ENCODE peak calls at places on chromosomes 16 and 17, in four cellular contexts. Z is OCI-LY7, A is GM23338, Q is PC-3. Y is an unnamed sample.

GRCh38 chr17:58710948-58711552 is 18.6 kb downstream of the RAD51C start:
- DNase-seq in Z (peak; percentile 70), A (peak; percentile 90), Q (peak; percentile 85), Y (peak; percentile 62)

GRCh38 chr16:89954462-89954861 is 5.9 kb downstream of the DEF8 start:
- DNase-seq in Z (no peak), A (no peak), Q (no peak), Y (no peak)

GRCh38 chr17:31907342-31907975 is 6.0 kb upstream of the UTP6 start:
- DNase-seq in Z (no peak), A (no peak), Q (peak; percentile 28), Y (no peak)

GRCh38 chr17:2957631-2958286 is 105.6 kb downstream of the OR1D5 start:
- DNase-seq in Z (no peak), A (no peak), Q (no peak), Y (no peak)

GRCh38 chr17:76193616-76194015 is 46.7 kb downstream of the RNF157 start:
- DNase-seq in Z (no peak), A (peak; percentile 23), Q (no peak), Y (peak; percentile 56)

GRCh38 chr16:85463672-85464071 is 149.4 kb upstream of the GSE1 start:
- DNase-seq in Z (no peak), A (no peak), Q (no peak), Y (no peak)

GRCh38 chr17:38705803-38706624 is 941 bp downstream of the MLLT6 start:
- DNase-seq in Z (peak; percentile 22), A (peak; percentile 80), Q (peak; percentile 24), Y (peak; percentile 9)

GRCh38 chr16:15601212-15601879 is 41.6 kb downstream of the MARF1 start:
- DNase-seq in Z (no peak), A (peak; percentile 86), Q (no peak), Y (no peak)

GRCh38 chr17:49515196-49515770 is 20.2 kb downstream of the NGFR start:
- DNase-seq in Z (no peak), A (peak; percentile 83), Q (peak; percentile 46), Y (peak; percentile 88)

GRCh38 chr17:49393491-49394255 is 21.0 kb downstream of the PHB1 start:
- DNase-seq in Z (no peak), A (no peak), Q (no peak), Y (no peak)

GRCh38 chr17:32998111-32998892 is 6.7 kb downstream of the SPACA3 start:
- DNase-seq in Z (peak; percentile 61), A (peak; percentile 94), Q (peak; percentile 76), Y (peak; percentile 61)

DNA sequence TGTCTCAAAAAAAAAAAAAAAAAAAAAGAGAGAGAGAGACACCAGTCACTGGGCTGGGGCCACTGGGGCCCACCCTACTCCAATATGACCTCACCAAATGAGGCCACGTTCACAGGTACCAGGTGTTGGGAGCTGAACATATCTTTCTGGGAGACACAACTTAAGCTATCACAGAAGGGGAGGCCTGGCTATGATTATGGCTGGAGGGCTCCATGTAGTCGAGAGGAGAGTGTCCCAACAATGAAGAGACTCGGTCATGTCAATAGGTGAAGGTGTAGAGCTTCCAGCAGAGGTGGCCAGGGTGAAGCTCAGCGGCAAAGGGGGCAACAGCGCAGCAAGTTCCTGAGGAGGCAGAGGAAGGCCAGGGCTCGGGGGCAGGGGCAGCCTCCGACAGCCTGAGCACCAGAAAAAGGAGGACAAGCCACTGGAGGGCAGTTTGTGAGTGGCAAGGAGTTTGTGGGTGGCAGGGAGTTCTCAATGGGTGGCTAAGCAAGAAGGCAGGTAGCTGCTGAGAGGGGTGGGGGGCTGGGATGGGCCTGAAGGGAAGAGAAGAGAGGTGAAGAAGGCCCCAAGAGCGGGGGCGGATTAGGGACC is 28.0 kb downstream of the ABCC3 start:
- DNase-seq in Z (no peak), A (no peak), Q (no peak), Y (no peak)
- TF ChIP-seq CTCF in Z (no peak), A (no peak), Q (no peak), Y (no peak)

GRCh38 chr17:35147313-35147982 is at the start of gene UNC45B:
- DNase-seq in Z (no peak), A (no peak), Q (no peak), Y (no peak)
- H3K9me2 ChIP-seq in Z (no peaks in the 10 kb centered on the region), A (no peaks in the 10 kb centered on the region), Q (no peaks in the 10 kb centered on the region), Y (no peaks in the 10 kb centered on the region)

GRCh38 chr16:29304251-29304900 is 102.1 kb downstream of the NPIPB11 start:
- DNase-seq in Z (no peak), A (no peak), Q (no peak), Y (no peak)

GRCh38 chr16:29306201-29306600 is 100.3 kb downstream of the NPIPB11 start:
- DNase-seq in Z (no peak), A (no peak), Q (no peak), Y (no peak)

GRCh38 chr16:29307598-29308507 is 98.7 kb downstream of the NPIPB11 start:
- DNase-seq in Z (no peak), A (no peak), Q (peak; percentile 7), Y (no peak)

GRCh38 chr16:29308644-29309546 is 97.6 kb downstream of the NPIPB11 start:
- DNase-seq in Z (no peak), A (no peak), Q (no peak), Y (no peak)

GRCh38 chr16:29306953-29307597 is 99.4 kb downstream of the NPIPB11 start:
- DNase-seq in Z (no peak), A (no peak), Q (no peak), Y (no peak)
- TF ChIP-seq CTCF in Z (no peak), A (no peak), Q (no peak), Y (no peak)

DNA sequence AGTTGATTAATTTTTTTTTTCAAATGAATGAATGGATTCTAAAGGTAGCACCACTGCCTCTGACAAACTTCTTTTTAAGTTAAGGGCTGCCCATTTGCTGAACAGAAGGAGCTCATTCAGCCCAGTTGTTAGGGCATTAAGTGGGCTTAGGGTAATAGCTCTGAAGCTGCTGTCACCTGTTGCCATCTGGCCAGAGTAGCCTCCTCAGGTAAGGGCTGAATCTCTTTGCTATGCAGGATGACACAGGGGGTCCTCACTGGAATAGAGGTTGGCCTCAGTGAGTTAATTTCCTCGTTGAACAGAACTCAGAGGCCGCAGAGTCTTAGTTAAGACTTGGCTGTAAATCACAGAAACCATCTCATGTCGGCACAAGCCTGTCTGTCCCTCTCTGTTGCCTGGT is 232.8 kb downstream of the CCDC182 start:
- DNase-seq in Z (no peak), A (no peak), Q (no peak), Y (no peak)
- H3K9me2 ChIP-seq in Z (no peaks in the 10 kb centered on the region), A (no peaks in the 10 kb centered on the region), Q (no peaks in the 10 kb centered on the region), Y (no peaks in the 10 kb centered on the region)

DNA sequence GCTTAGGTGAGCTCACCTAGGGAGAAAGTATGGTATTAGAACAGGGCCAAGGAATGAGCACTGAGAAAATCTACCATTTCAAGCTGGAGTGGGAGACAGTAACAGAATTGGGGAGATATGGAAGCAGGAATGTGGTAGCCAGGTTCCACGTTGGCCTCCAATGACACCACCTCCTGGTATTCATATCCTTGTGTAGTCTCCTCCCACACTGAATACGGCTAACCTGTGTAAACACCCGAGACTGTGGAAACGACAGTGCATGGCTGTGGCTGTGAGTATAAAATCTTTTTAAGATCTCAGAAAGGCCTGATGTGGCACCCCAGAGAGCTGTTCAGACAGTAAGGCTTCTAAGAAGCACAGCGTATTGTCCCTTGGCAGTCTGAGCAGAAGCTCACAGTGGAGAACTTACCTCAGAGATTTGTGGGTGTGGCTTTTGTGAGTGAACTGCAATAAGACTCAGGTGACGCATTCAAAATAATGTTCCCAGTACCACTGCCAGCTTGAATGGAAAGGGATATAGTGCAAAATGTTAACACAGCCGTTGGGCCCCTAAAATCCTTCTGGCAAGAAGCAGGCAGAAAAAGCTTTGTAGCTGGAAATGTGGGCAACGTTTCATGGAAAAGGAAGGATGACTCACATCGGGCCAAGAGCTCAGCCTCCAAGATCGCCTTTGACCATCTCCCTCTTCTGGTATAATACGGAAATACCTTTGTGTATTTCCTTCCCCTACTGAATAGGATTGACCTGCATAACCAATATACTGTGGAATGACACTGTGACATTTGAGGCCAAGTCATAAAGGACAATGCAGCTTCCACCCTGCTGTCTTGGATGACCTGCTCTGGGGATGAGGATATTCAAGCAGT is 14.4 kb downstream of the SDR42E1 start:
- DNase-seq in Z (peak; percentile 18), A (peak; percentile 73), Q (peak; percentile 79), Y (no peak)
- TF ChIP-seq CTCF in Z (peak; percentile 38), A (peak; percentile 52), Q (peak; percentile 61), Y (no peak)

Y was measured in MM.1S.